ENCODE peak calls at places on chromosome 17, in seven cellular contexts. One of them, this sample, is unnamed.

GRCh38 chr17:39132192-39132600 is 19.2 kb downstream of the PLXDC1 start:
- DNase-seq in transverse colon: no peak
- DNase-seq in stimulated activated CD4-positive, alpha-beta T cell treated with anti-CD3 and anti-CD28 coated beads, TNF-alpha, amount 100 ng/mL, for 48 hours: no peak
- DNase-seq in substantia nigra: no peak
- DNase-seq in B cell: no peak
- DNase-seq in heart right ventricle: peak; percentile 44
- DNase-seq in dermis blood vessel endothelial cell: peak; percentile 9
- DNase-seq in this sample: no peak

GRCh38 chr17:54277868-54278267 is 455.1 kb downstream of the KIF2B start:
- DNase-seq in transverse colon: no peak
- DNase-seq in stimulated activated CD4-positive, alpha-beta T cell treated with anti-CD3 and anti-CD28 coated beads, TNF-alpha, amount 100 ng/mL, for 48 hours: no peak
- DNase-seq in substantia nigra: no peak
- DNase-seq in B cell: no peak
- DNase-seq in heart right ventricle: no peak
- DNase-seq in dermis blood vessel endothelial cell: no peak
- DNase-seq in this sample: no peak

GRCh38 chr17:49932131-49932723 is 36.8 kb upstream of the DLX4 start:
- DNase-seq in transverse colon: no peak
- DNase-seq in stimulated activated CD4-positive, alpha-beta T cell treated with anti-CD3 and anti-CD28 coated beads, TNF-alpha, amount 100 ng/mL, for 48 hours: no peak
- DNase-seq in substantia nigra: no peak
- DNase-seq in B cell: no peak
- DNase-seq in heart right ventricle: no peak
- DNase-seq in dermis blood vessel endothelial cell: no peak
- DNase-seq in this sample: no peak

GRCh38 chr17:55730808-55731207 is 8.1 kb upstream of the TMEM100 start:
- DNase-seq in transverse colon: no peak
- DNase-seq in stimulated activated CD4-positive, alpha-beta T cell treated with anti-CD3 and anti-CD28 coated beads, TNF-alpha, amount 100 ng/mL, for 48 hours: no peak
- DNase-seq in substantia nigra: no peak
- DNase-seq in B cell: no peak
- DNase-seq in heart right ventricle: no peak
- DNase-seq in dermis blood vessel endothelial cell: no peak
- DNase-seq in this sample: no peak

GRCh38 chr17:74566132-74566753 is 1.1 kb downstream of the CD300H start:
- DNase-seq in transverse colon: peak; percentile 39
- DNase-seq in stimulated activated CD4-positive, alpha-beta T cell treated with anti-CD3 and anti-CD28 coated beads, TNF-alpha, amount 100 ng/mL, for 48 hours: peak; percentile 17
- DNase-seq in substantia nigra: no peak
- DNase-seq in B cell: no peak
- DNase-seq in heart right ventricle: no peak
- DNase-seq in dermis blood vessel endothelial cell: peak; percentile 42
- DNase-seq in this sample: peak; percentile 48

GRCh38 chr17:17140590-17140980 is 65.5 kb downstream of the PLD6 start:
- DNase-seq in transverse colon: no peak
- DNase-seq in stimulated activated CD4-positive, alpha-beta T cell treated with anti-CD3 and anti-CD28 coated beads, TNF-alpha, amount 100 ng/mL, for 48 hours: no peak
- DNase-seq in substantia nigra: no peak
- DNase-seq in B cell: no peak
- DNase-seq in heart right ventricle: no peak
- DNase-seq in dermis blood vessel endothelial cell: peak; percentile 87
- DNase-seq in this sample: no peak

GRCh38 chr17:9252525-9252924 is 231.2 kb downstream of the NTN1 start:
- DNase-seq in transverse colon: no peak
- DNase-seq in stimulated activated CD4-positive, alpha-beta T cell treated with anti-CD3 and anti-CD28 coated beads, TNF-alpha, amount 100 ng/mL, for 48 hours: no peak
- DNase-seq in substantia nigra: no peak
- DNase-seq in B cell: no peak
- DNase-seq in heart right ventricle: no peak
- DNase-seq in dermis blood vessel endothelial cell: no peak
- DNase-seq in this sample: no peak

GRCh38 chr17:61202564-61202963 is 197.1 kb upstream of the TBX2 start:
- DNase-seq in transverse colon: no peak
- DNase-seq in stimulated activated CD4-positive, alpha-beta T cell treated with anti-CD3 and anti-CD28 coated beads, TNF-alpha, amount 100 ng/mL, for 48 hours: no peak
- DNase-seq in substantia nigra: no peak
- DNase-seq in B cell: no peak
- DNase-seq in heart right ventricle: no peak
- DNase-seq in dermis blood vessel endothelial cell: no peak
- DNase-seq in this sample: no peak

This sample was measured in Calu3.